ENCODE peak calls at places on chromosomes 5 and 9, in seven cellular contexts. V is NCI-H1105 treated with DMSO at 0.1 percent for 48 hours; Q is HAP-1; Y is T-helper 9 cell; M is SW 1271; J is dorsolateral prefrontal cortex; A is stimulated activated naive B cell treated with anti-CD40 and anti-IgM and Interleukin-4, amounts not matched to agents 10 μg/mL and 1 μg/mL and 100 μg/mL, for 72 hours. O is an unnamed sample.

GRCh38 chr9:129310666-129311350 is 132.7 kb upstream of the IER5L start:
- DNase-seq in A (no peak), J (no peak), Y (no peak), Q (peak), V (no peak), M (no peak), O (no peak)

GRCh38 chr9:91591627-91592026 is 168.0 kb upstream of the NFIL3 start:
- DNase-seq in Y (no peak), Q (no peak), J (no peak), A (no peak), M (no peak), V (no peak), O (no peak)

GRCh38 chr9:21964925-21965385 is 29.2 kb downstream of the CDKN2A start:
- DNase-seq in V (no peak), M (no peak), Y (peak), J (no peak), Q (no peak), A (peak), O (no peak)

GRCh38 chr5:153573326-153574033 is 83.0 kb downstream of the GRIA1 start:
- DNase-seq in M (no peak), V (peak), J (no peak), Y (no peak), A (no peak), Q (no peak), O (no peak)

GRCh38 chr9:7976167-7976755 is 176.7 kb upstream of the DMAC1 start:
- DNase-seq in M (no peak), Y (peak), Q (no peak), A (peak), J (no peak), V (no peak), O (no peak)

GRCh38 chr5:112626715-112627114 is 111.0 kb upstream of the APC start:
- DNase-seq in M (no peak), Q (no peak), J (no peak), A (no peak), V (no peak), Y (no peak), O (no peak)

GRCh38 chr5:5589146-5589826 is 166.8 kb downstream of the ICE1 start:
- DNase-seq in Y (no peak), A (no peak), J (no peak), Q (no peak), M (no peak), V (no peak), O (no peak)

GRCh38 chr5:64163746-64164145 is 1.9 kb upstream of the RNF180 start:
- DNase-seq in J (no peak), Y (no peak), V (no peak), Q (no peak), A (no peak), M (no peak), O (no peak)

GRCh38 chr5:142316051-142316450 is 8.8 kb downstream of the SPRY4 start:
- DNase-seq in Y (no peak), M (no peak), Q (no peak), A (no peak), V (peak), J (no peak), O (peak)

GRCh38 chr9:129493714-129494047 is 127.2 kb downstream of the C9orf50 start:
- DNase-seq in A (no peak), J (no peak), V (no peak), Q (no peak), M (no peak), Y (no peak), O (no peak)

GRCh38 chr9:94929373-94929764 is 202.9 kb downstream of the AOPEP start:
- DNase-seq in M (no peak), V (no peak), A (no peak), J (no peak), Q (no peak), Y (no peak), O (no peak)

GRCh38 chr9:79694208-79694607 is 122.4 kb downstream of the TLE4 start:
- DNase-seq in A (no peak), V (no peak), Y (no peak), M (no peak), Q (no peak), J (no peak), O (no peak)

GRCh38 chr5:25090275-25090674 is 445.5 kb upstream of the CDH10 start:
- DNase-seq in A (no peak), J (no peak), Y (no peak), M (no peak), V (no peak), Q (no peak), O (peak)

GRCh38 chr5:67986761-67987160 is 228.8 kb upstream of the PIK3R1 start:
- DNase-seq in J (no peak), M (no peak), A (no peak), Y (no peak), Q (no peak), V (no peak), O (no peak)

O was measured in NCI-H146.